ENCODE peak calls at places on chromosomes 13 and 19, in seven cellular contexts. F is SK-N-SH, P is HCT116, M is K562, Q is H1, D is HepG2, X is GM12878. V is an unnamed sample.

GRCh38 chr19:46605356-46605821 is 4.3 kb downstream of the CALM3 start:
- DNase-seq in F (peak; percentile 17), P (no peak), M (no peak), Q (no peak), D (no peak), X (no peak), V (no peak)

GRCh38 chr19:15331419-15332310 is 674 bp downstream of the BRD4 start:
- DNase-seq in F (peak; percentile 88), P (no peak), M (peak; percentile 79), Q (no peak), D (no peak), X (no peak), V (peak; percentile 44)

GRCh38 chr19:13118424-13119193 is 545 bp downstream of the NACC1 start:
- DNase-seq in F (peak; percentile 83), P (no peak), M (peak; percentile 95), Q (peak; percentile 78), D (peak; percentile 50), X (no peak), V (peak; percentile 79)

GRCh38 chr19:33132021-33132420 is at the start of gene WDR88:
- DNase-seq in F (no peak), P (no peak), M (no peak), Q (no peak), D (no peak), X (no peak), V (no peak)

GRCh38 chr13:113663934-113664333 is 3.1 kb upstream of the GRK1 start:
- DNase-seq in F (no peak), P (no peak), M (no peak), Q (no peak), D (no peak), X (no peak), V (no peak)

GRCh38 chr13:75061909-75062308 is 420.1 kb downstream of the TBC1D4 start:
- DNase-seq in F (no peak), P (no peak), M (no peak), Q (no peak), D (no peak), X (no peak), V (no peak)

GRCh38 chr13:109999659-110000533 is 213.5 kb upstream of the IRS2 start:
- DNase-seq in F (no peak), P (no peak), M (no peak), Q (no peak), D (no peak), X (no peak), V (peak; percentile 25)

GRCh38 chr19:3825286-3825956 is 39.2 kb upstream of the MATK start:
- DNase-seq in F (no peak), P (no peak), M (no peak), Q (no peak), D (no peak), X (no peak), V (no peak)

GRCh38 chr13:28318418-28318995 is 176.4 kb downstream of the FLT1 start:
- DNase-seq in F (no peak), P (no peak), M (no peak), Q (no peak), D (no peak), X (no peak), V (no peak)

GRCh38 chr13:59088716-59089115 is 1075.0 kb downstream of the DIAPH3 start:
- DNase-seq in F (no peak), P (no peak), M (no peak), Q (no peak), D (no peak), X (no peak), V (no peak)

GRCh38 chr19:8973501-8974091 is 36.6 kb downstream of the MUC16 start:
- DNase-seq in F (no peak), P (no peak), M (peak; percentile 33), Q (no peak), D (no peak), X (no peak), V (peak; percentile 51)

GRCh38 chr19:34461375-34462100 is 20.0 kb upstream of the WTIP start:
- DNase-seq in F (no peak), P (no peak), M (no peak), Q (no peak), D (no peak), X (no peak), V (no peak)

GRCh38 chr19:15612342-15612741 is 2.7 kb upstream of the CYP4F8 start:
- DNase-seq in F (no peak), P (no peak), M (no peak), Q (no peak), D (no peak), X (no peak), V (peak; percentile 15)

GRCh38 chr13:59356607-59357006 is 807.1 kb downstream of the DIAPH3 start:
- DNase-seq in F (no peak), P (no peak), M (no peak), Q (no peak), D (no peak), X (no peak), V (peak; percentile 6)

GRCh38 chr13:114173261-114173660 is 5.8 kb upstream of the CFAP97D2 start:
- DNase-seq in F (no peak), P (no peak), M (no peak), Q (no peak), D (no peak), X (no peak), V (no peak)

GRCh38 chr13:51778407-51778806 is 25.6 kb downstream of the DHRS12 start:
- DNase-seq in F (no peak), P (no peak), M (no peak), Q (no peak), D (no peak), X (no peak), V (no peak)

GRCh38 chr19:45782820-45783785 is 813 bp upstream of the DMPK start:
- DNase-seq in F (peak; percentile 58), P (no peak), M (no peak), Q (no peak), D (no peak), X (no peak), V (peak; percentile 68)

GRCh38 chr19:42634409-42635232 is 39.9 kb upstream of the CEACAM8 start:
- DNase-seq in F (peak; percentile 38), P (peak; percentile 29), M (peak; percentile 59), Q (no peak), D (peak; percentile 32), X (no peak), V (peak; percentile 63)

GRCh38 chr19:18017275-18018083 is 9.5 kb downstream of the ARRDC2 start:
- DNase-seq in F (no peak), P (no peak), M (no peak), Q (no peak), D (no peak), X (no peak), V (no peak)

GRCh38 chr13:42574435-42575311 is 721 bp downstream of the TNFSF11 start:
- DNase-seq in F (peak; percentile 25), P (no peak), M (no peak), Q (no peak), D (no peak), X (no peak), V (no peak)

GRCh38 chr13:113406321-113407102 is 42.6 kb upstream of the GRTP1 start:
- DNase-seq in F (no peak), P (no peak), M (no peak), Q (no peak), D (no peak), X (no peak), V (no peak)

GRCh38 chr19:8518536-8518935 is 4.6 kb upstream of the ZNF414 start:
- DNase-seq in F (no peak), P (no peak), M (no peak), Q (no peak), D (no peak), X (no peak), V (no peak)

GRCh38 chr13:100594255-100594654 is 5.7 kb upstream of the GGACT start:
- DNase-seq in F (no peak), P (no peak), M (peak; percentile 24), Q (no peak), D (no peak), X (no peak), V (no peak)

GRCh38 chr13:100596516-100596915 is 7.9 kb upstream of the GGACT start:
- DNase-seq in F (no peak), P (no peak), M (no peak), Q (no peak), D (no peak), X (no peak), V (no peak)

GRCh38 chr13:100597253-100597652 is 8.7 kb upstream of the GGACT start:
- DNase-seq in F (no peak), P (no peak), M (no peak), Q (no peak), D (no peak), X (no peak), V (no peak)

GRCh38 chr13:100589178-100589725 is 663 bp upstream of the GGACT start:
- DNase-seq in F (no peak), P (no peak), M (no peak), Q (no peak), D (no peak), X (no peak), V (no peak)

GRCh38 chr13:100594731-100595130 is 6.1 kb upstream of the GGACT start:
- DNase-seq in F (no peak), P (no peak), M (peak; percentile 16), Q (no peak), D (peak; percentile 18), X (no peak), V (peak; percentile 51)
- TF ChIP-seq JUND in F (no peak), P (no peak), M (no peak), Q (no peak), D (no peak), X (no peak), V (no peak)

GRCh38 chr13:31081316-31081715 is 80.4 kb downstream of the HSPH1 start:
- DNase-seq in F (no peak), P (no peak), M (no peak), Q (no peak), D (no peak), X (no peak), V (no peak)
- TF ChIP-seq JUND in F (no peak), P (no peak), M (no peak), Q (no peak), D (no peak), X (no peak), V (no peak)

DNA sequence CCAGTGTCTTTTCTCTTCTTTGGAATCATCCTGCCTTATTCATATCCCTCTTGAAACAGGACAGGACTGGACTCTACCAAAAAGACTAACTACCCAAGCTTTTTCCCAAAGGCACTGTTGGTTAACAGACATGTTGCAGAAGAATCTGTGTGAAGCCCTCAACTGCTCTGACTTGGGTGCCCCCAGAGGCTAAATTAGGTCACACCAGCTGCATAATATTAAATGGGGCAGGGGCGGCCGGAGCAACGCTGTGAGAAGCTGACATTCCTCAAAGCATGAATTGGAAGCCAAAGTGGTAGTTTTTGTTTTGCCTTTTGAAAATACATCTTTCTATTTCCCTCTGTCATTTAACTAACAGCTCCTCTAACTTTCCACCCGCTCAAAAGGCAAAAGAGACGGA is 185.9 kb downstream of the LHFPL6 start:
- DNase-seq in F (peak; percentile 18), P (no peak), M (no peak), Q (no peak), D (no peak), X (no peak), V (no peak)
- TF ChIP-seq JUND in F (no peak), P (no peak), M (no peak), Q (no peak), D (no peak), X (no peak), V (no peak)

DNA sequence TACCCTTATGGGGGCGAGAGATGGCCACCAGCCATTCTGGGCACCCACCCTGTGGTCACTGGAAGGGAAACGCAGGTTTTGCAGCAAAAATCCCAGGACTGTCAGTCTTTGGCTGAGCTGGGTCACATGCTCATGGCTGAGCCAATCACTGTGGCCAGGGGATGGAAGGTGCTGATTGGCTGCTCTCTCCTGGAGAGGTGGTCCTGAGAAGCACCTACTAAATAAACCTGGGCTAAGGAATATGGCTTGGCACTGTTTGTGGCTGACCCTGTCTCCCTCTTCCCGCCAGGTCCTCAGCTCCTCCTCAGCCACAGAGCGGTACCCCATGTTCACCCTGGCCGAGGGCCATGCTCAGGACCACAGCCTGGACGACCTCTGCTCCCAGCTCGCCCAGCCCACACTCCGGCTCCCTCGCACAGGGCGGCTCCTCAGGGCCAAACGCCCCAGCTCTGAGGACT is 8.9 kb downstream of the ATG4D start:
- DNase-seq in F (peak; percentile 75), P (no peak), M (peak; percentile 88), Q (peak; percentile 44), D (no peak), X (no peak), V (peak; percentile 56)
- TF ChIP-seq JUND in F (no peak), P (no peak), M (no peak), Q (no peak), D (no peak), X (no peak), V (no peak)

V was measured in T47D.